ENCODE peak calls at places on chromosome 19, in six cellular contexts. J is fibroblast of lung, X is upper lobe of left lung, V is adrenal gland, H is uterus, R is ascending aorta. G is an unnamed sample.

GRCh38 chr19:7992575-7992974 is 12.9 kb downstream of the ELAVL1 start:
- DNase-seq in V (no peak), X (no peak), R (no peak), H (no peak), J (no peak), G (no peak)

GRCh38 chr19:2819540-2820111 is at the start of gene ZNF554:
- DNase-seq in X (peak), V (peak), H (peak), J (peak), R (peak), G (peak)

GRCh38 chr19:47633516-47633915 is 24.6 kb downstream of the BICRA start:
- DNase-seq in X (no peak), V (no peak), J (no peak), H (no peak), R (no peak), G (no peak)

GRCh38 chr19:34255546-34255945 is 1.2 kb downstream of the GARRE1 start:
- DNase-seq in X (no peak), R (no peak), J (no peak), H (no peak), V (no peak), G (no peak)

GRCh38 chr19:47351545-47351944 is 2.4 kb downstream of the DHX34 start:
- DNase-seq in H (no peak), J (peak), V (no peak), X (no peak), R (no peak), G (no peak)

GRCh38 chr19:32555786-32556185 is 25.2 kb upstream of the PDCD5 start:
- DNase-seq in X (no peak), R (no peak), V (no peak), J (no peak), H (no peak), G (no peak)

GRCh38 chr19:36420961-36421748 is 2.7 kb upstream of the ZFP82 start:
- DNase-seq in H (peak), R (no peak), X (peak), V (peak), J (peak), G (no peak)

GRCh38 chr19:46861691-46862503 is 1.1 kb downstream of the ARHGAP35 start:
- DNase-seq in J (no peak), V (peak), X (no peak), H (no peak), R (no peak), G (no peak)

GRCh38 chr19:30719991-30720329 is 347.8 kb downstream of the ZNF536 start:
- DNase-seq in J (peak), H (peak), R (no peak), X (no peak), V (peak), G (peak)

GRCh38 chr19:49425922-49426592 is 869 bp downstream of the GFY start:
- DNase-seq in V (no peak), X (peak), R (no peak), J (no peak), H (no peak), G (no peak)

GRCh38 chr19:47723573-47723923 is 10.3 kb downstream of the EHD2 start:
- DNase-seq in H (peak), V (peak), J (peak), X (no peak), R (no peak), G (no peak)

GRCh38 chr19:43595605-43595998 is 332 bp downstream of the IRGQ start:
- DNase-seq in J (no peak), H (no peak), V (no peak), X (no peak), R (no peak), G (no peak)

GRCh38 chr19:38440592-38440991 is 7.1 kb downstream of the RYR1 start:
- DNase-seq in J (no peak), R (no peak), H (no peak), X (peak), V (no peak), G (no peak)

GRCh38 chr19:48715681-48716171 is 3.8 kb downstream of the MAMSTR start:
- DNase-seq in H (peak), X (peak), J (no peak), V (no peak), R (no peak), G (no peak)

GRCh38 chr19:46218160-46218559 is 11.4 kb upstream of the IGFL1 start:
- DNase-seq in J (peak), V (peak), X (no peak), R (no peak), H (no peak), G (no peak)

GRCh38 chr19:38869160-38869835 is 8.8 kb downstream of the RINL start:
- DNase-seq in V (no peak), J (no peak), X (peak), H (no peak), R (no peak), G (no peak)

GRCh38 chr19:1648156-1648925 is 4.1 kb downstream of the TCF3 start:
- DNase-seq in H (no peak), V (no peak), R (no peak), J (no peak), X (no peak), G (no peak)

GRCh38 chr19:10113964-10114650 is 2.6 kb downstream of the P2RY11 start:
- DNase-seq in R (no peak), X (peak), V (no peak), J (no peak), H (no peak), G (no peak)

GRCh38 chr19:7500811-7501450 is 12.1 kb upstream of the PEX11G start:
- DNase-seq in R (no peak), J (no peak), V (peak), H (no peak), X (peak), G (no peak)

GRCh38 chr19:6501740-6502648 is at the start of gene TUBB4A:
- DNase-seq in V (peak), X (peak), J (no peak), R (no peak), H (no peak), G (no peak)

DNA sequence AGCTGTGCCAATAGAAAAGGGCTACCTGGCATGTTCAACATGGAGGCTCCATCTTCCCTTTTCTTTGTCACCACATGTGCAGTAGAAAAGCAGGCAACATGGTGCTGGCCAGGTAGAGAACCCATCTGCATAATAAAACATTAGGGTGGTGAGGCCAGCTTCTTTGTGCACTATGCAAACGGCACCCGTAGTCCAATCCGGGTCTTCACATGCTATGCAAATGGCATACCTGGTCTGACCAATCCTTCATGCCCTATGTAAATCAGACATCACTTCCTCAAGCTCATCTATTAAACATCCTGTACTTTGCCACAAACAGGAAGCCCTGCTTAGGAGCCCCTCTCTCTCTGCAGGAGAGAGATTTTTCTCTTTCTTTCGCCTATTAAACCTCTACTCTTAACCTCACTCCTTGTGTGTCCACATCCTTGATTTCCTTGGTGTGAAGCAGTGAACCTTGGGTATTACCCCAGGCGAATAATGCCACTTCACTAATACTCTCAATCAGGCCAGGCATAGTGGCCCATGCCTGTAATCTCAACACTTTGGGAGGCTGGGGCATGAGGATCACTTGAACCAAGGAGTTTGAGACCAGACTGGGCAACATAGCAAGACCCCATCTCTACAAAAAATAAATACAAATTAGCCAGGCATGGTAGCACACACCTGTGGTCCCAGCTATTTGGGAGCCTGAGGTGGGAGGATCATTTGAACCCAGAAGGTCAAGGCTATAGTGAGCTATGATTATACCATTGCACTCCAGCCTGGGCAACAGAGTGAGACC is 111.3 kb upstream of the MRI1 start:
- DNase-seq in V (no peak), R (no peak), X (no peak), J (no peak), H (no peak), G (no peak)
- H3K27ac ChIP-seq in V (no peak), R (no peak), X (no peak), J (no peak), H (no peak), G (no peak)

GRCh38 chr19:4847190-4847973 is 15.9 kb upstream of the TICAM1 start:
- DNase-seq in V (no peak), H (no peak), J (no peak), R (no peak), X (peak), G (no peak)
- H3K27ac ChIP-seq in V (no peak), H (no peak), J (no peak), R (no peak), X (no peak), G (no peak)

DNA sequence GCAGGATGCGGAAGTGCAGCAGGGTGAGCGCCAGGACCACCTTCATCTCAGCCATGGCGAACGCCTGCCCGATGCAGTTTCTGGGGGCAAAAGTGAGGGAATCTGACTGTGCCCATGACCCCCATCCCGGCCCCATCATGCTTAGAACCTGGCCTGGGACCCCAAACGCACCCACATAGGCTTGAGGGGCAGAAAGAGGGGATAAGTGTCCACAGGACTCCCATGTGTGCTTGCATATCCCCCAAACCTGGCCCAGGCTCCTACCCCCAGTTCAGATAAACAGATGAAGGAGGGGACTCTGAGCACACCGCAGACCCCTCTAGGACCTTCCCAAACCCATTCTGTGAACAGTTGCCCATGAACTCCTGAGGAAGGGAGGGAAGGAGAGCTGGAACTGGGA is 16.0 kb upstream of the CYP4F2 start:
- DNase-seq in V (no peak), R (no peak), X (no peak), J (no peak), H (no peak), G (no peak)
- H3K27ac ChIP-seq in V (no peak), R (no peak), X (no peak), J (no peak), H (no peak), G (no peak)

GRCh38 chr19:13055213-13056051 is 47.2 kb downstream of the LYL1 start:
- DNase-seq in R (peak), J (peak), X (peak), H (peak), V (peak), G (peak)
- H3K27ac ChIP-seq in R (peak), J (peak), X (peak), H (peak), V (peak), G (peak)

DNA sequence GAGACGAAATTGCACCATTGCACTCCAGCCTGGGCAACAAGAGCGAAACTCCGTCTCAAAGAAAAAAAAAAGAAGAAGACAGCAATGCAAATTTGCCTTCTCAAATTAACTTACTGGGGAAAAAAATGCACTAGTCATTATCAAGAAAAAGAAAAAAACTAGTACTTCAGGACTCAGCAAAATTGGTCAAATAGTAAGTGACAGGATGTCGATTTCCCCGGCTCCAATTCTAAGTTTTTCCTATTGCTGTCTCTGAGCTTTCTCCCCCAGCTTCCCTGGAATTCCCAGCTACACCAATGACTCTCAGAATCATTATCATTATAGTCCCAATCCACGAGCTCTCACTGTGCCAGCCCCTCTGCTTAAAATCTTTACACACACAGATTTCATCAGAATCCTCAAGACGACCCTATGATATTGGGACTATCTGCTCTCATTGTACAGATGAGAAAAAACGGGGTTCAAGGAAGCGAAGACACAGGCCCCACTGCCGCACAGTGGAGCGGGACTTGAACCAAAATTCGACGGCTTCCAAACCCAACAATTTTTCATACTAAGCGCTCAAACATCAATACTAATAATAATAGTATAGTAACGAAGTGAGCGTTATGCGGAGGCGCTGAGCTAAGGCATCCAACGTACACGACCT is 597 bp downstream of the C19orf47 start:
- DNase-seq in R (no peak), V (no peak), X (no peak), H (no peak), J (no peak), G (no peak)
- H3K27ac ChIP-seq in R (peak), V (peak), X (peak), H (peak), J (peak), G (peak)

GRCh38 chr19:42090687-42091086 is 14.7 kb downstream of the ZNF574 start:
- DNase-seq in V (no peak), J (no peak), H (no peak), X (no peak), R (no peak), G (no peak)
- H3K27ac ChIP-seq in V (no peak), J (no peak), H (no peak), X (no peak), R (no peak), G (no peak)

GRCh38 chr19:18109731-18110671 is 12.4 kb downstream of the MAST3 start:
- DNase-seq in X (peak), J (no peak), V (peak), R (no peak), H (peak), G (no peak)

GRCh38 chr19:18110833-18111232 is 13.3 kb downstream of the MAST3 start:
- DNase-seq in J (no peak), H (no peak), X (no peak), V (no peak), R (no peak), G (no peak)

GRCh38 chr19:18107235-18108083 is 9.9 kb downstream of the MAST3 start:
- DNase-seq in V (no peak), X (no peak), H (no peak), J (no peak), R (no peak), G (no peak)

GRCh38 chr19:18109363-18109730 is 11.8 kb downstream of the MAST3 start:
- DNase-seq in R (no peak), V (no peak), X (no peak), J (no peak), H (no peak), G (no peak)

GRCh38 chr19:18108897-18109296 is 11.3 kb downstream of the MAST3 start:
- DNase-seq in H (no peak), J (no peak), R (no peak), V (no peak), X (no peak), G (no peak)
- H3K27ac ChIP-seq in H (no peak), J (no peak), R (no peak), V (no peak), X (no peak), G (no peak)

DNA sequence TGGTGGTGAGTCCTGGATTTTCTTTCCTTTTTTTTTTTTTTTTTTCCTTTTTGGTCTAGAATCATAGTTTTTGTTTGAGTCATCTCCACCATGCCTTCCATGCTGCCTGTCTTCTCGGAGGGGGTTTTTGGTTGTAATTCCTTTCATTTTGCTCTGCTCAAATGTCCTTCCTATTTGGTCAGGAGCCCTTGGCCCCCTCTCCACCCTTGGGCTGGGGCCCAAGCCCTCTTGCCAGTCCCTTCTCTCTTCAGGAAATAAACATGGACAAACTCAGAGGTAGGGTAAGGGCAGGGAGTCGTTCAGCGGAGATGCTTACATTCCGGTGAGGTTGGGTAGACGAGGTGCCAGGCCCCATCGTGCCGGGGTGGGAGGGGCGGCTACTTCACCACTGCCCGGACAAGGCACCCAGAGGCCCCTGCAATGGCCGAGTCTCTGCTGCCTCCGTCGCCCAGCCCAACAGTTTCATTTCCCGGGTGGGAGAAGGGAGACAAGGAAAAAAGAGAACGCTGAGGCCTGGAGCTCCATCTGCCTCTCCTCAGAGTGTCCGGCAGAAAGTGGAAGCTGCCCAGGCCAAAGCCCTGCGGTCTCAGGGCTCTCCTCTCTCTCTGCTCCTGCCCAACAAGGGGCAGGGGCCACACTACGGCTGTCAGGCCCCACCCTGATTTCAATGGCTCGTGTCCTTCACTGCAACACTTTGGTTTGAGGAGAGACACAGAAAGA is 12.7 kb downstream of the ZNF574 start:
- DNase-seq in J (peak), V (no peak), H (no peak), R (no peak), X (peak), G (no peak)
- H3K27ac ChIP-seq in J (peak), V (no peak), H (peak), R (peak), X (no peak), G (peak)

G was measured in tibial nerve.